ENCODE peak calls at places on chromosomes 7 and 10, in five cellular contexts. X, R, L, V and J are unnamed samples.

GRCh38 chr10:72174297-72174662 is 41.5 kb upstream of the ANAPC16 start:
- DNase-seq in X (no peak), R (no peak), L (no peak), V (no peak), J (no peak)

GRCh38 chr7:153193144-153193595 is 433.6 kb downstream of the ACTR3B start:
- DNase-seq in X (peak), R (peak), L (no peak), V (peak), J (no peak)

GRCh38 chr7:121015560-121015959 is 27.0 kb downstream of the CPED1 start:
- DNase-seq in X (no peak), R (no peak), L (no peak), V (no peak), J (no peak)

GRCh38 chr10:132637477-132638129 is 100.0 kb downstream of the INPP5A start:
- DNase-seq in X (peak), R (no peak), L (no peak), V (peak), J (peak)

GRCh38 chr7:41451826-41452225 is 251.1 kb downstream of the INHBA start:
- DNase-seq in X (no peak), R (no peak), L (no peak), V (no peak), J (no peak)

GRCh38 chr10:78283069-78283682 is 249.5 kb downstream of the RPS24 start:
- DNase-seq in X (peak), R (no peak), L (no peak), V (no peak), J (no peak)

GRCh38 chr10:12965571-12965970 is 35.9 kb downstream of the CCDC3 start:
- DNase-seq in X (no peak), R (no peak), L (no peak), V (no peak), J (no peak)

GRCh38 chr10:5446390-5446926 is 34.1 kb downstream of the NET1 start:
- DNase-seq in X (peak), R (no peak), L (peak), V (peak), J (peak)

GRCh38 chr7:42227523-42227922 is 9.5 kb downstream of the GLI3 start:
- DNase-seq in X (peak), R (no peak), L (no peak), V (no peak), J (no peak)

GRCh38 chr7:32947420-32947983 is 9.7 kb upstream of the FKBP9 start:
- DNase-seq in X (no peak), R (no peak), L (no peak), V (no peak), J (no peak)

GRCh38 chr7:27901028-27901760 is 161.2 kb downstream of the TAX1BP1 start:
- DNase-seq in X (no peak), R (no peak), L (no peak), V (peak), J (no peak)

GRCh38 chr7:46486264-46487206 is 565.5 kb upstream of the IGFBP3 start:
- DNase-seq in X (no peak), R (no peak), L (peak), V (no peak), J (no peak)

GRCh38 chr10:95864906-95865813 is 42.6 kb upstream of the CC2D2B start:
- DNase-seq in X (peak), R (peak), L (peak), V (peak), J (peak)

GRCh38 chr7:111953611-111954010 is 252.6 kb downstream of the DOCK4 start:
- DNase-seq in X (peak), R (no peak), L (peak), V (no peak), J (no peak)

GRCh38 chr10:96457341-96457740 is 56.4 kb downstream of the TLL2 start:
- DNase-seq in X (no peak), R (no peak), L (no peak), V (no peak), J (no peak)

GRCh38 chr10:1685671-1686450 is 51.5 kb downstream of the ADARB2 start:
- DNase-seq in X (no peak), R (no peak), L (peak), V (no peak), J (no peak)

GRCh38 chr7:88806280-88807037 is 10.9 kb upstream of the TEX47 start:
- DNase-seq in X (no peak), R (no peak), L (no peak), V (no peak), J (no peak)

GRCh38 chr7:92075455-92076158 is 58.7 kb downstream of the CYP51A1 start:
- DNase-seq in X (no peak), R (no peak), L (no peak), V (no peak), J (no peak)

GRCh38 chr10:13809447-13809846 is 222.7 kb downstream of the PRPF18 start:
- DNase-seq in X (peak), R (no peak), L (no peak), V (no peak), J (no peak)

GRCh38 chr10:97428572-97428981 is 2.6 kb downstream of the PGAM1 start:
- DNase-seq in X (no peak), R (no peak), L (no peak), V (no peak), J (no peak)

GRCh38 chr10:71613303-71613777 is 106.2 kb downstream of the C10orf105 start:
- DNase-seq in X (no peak), R (no peak), L (peak), V (no peak), J (no peak)